ENCODE peak calls at places on chromosomes 5 and 9, in nine cellular contexts. T is lung, X is NAMALWA, B is pons, H is anterior cingulate cortex, Z is T-helper 1 cell, W is A549, L is A172, U is astrocyte. S is an unnamed sample.

GRCh38 chr5:133552925-133553525 is 59.3 kb downstream of the FSTL4 start:
- DNase-seq in T (peak; percentile 56), X (peak; percentile 74), B (peak; percentile 39), H (no peak), Z (peak; percentile 43), W (peak; percentile 61), L (peak; percentile 40), U (peak; percentile 8), S (peak; percentile 68)

GRCh38 chr5:75335952-75336624 is 932 bp upstream of the HMGCR start:
- DNase-seq in T (peak; percentile 51), X (peak; percentile 68), B (peak; percentile 74), H (no peak), Z (peak; percentile 38), W (peak; percentile 90), L (peak; percentile 79), U (peak; percentile 83), S (peak; percentile 73)

GRCh38 chr5:16642896-16643295 is 26.1 kb upstream of the RETREG1 start:
- DNase-seq in T (no peak), X (no peak), B (peak; percentile 64), H (no peak), Z (no peak), W (no peak), L (no peak), U (no peak), S (no peak)

GRCh38 chr5:14497276-14497675 is 84.3 kb upstream of the OTULINL start:
- DNase-seq in T (no peak), X (no peak), B (no peak), H (no peak), Z (no peak), W (no peak), L (no peak), U (no peak), S (no peak)

GRCh38 chr5:59592101-59592500 is 301.4 kb downstream of the PDE4D start:
- DNase-seq in T (no peak), X (no peak), B (no peak), H (no peak), Z (peak; percentile 8), W (no peak), L (no peak), U (no peak), S (peak; percentile 55)

GRCh38 chr9:16664211-16664610 is 206.3 kb downstream of the BNC2 start:
- DNase-seq in T (no peak), X (no peak), B (no peak), H (no peak), Z (no peak), W (no peak), L (no peak), U (peak; percentile 46), S (no peak)

GRCh38 chr5:145855842-145856267 is 17.0 kb downstream of the GRXCR2 start:
- DNase-seq in T (no peak), X (no peak), B (no peak), H (no peak), Z (no peak), W (no peak), L (peak; percentile 14), U (no peak), S (peak; percentile 33)

GRCh38 chr5:157464518-157465171 is 4.6 kb downstream of the NIPAL4 start:
- DNase-seq in T (peak; percentile 58), X (no peak), B (no peak), H (no peak), Z (peak; percentile 81), W (peak; percentile 80), L (peak; percentile 91), U (peak; percentile 84), S (peak; percentile 84)

GRCh38 chr5:64210866-64211265 is 45.2 kb downstream of the RNF180 start:
- DNase-seq in T (no peak), X (no peak), B (peak; percentile 38), H (no peak), Z (no peak), W (no peak), L (peak; percentile 83), U (peak; percentile 90), S (peak; percentile 87)

GRCh38 chr5:93163010-93163663 is 417.9 kb downstream of the NR2F1-AS1 start:
- DNase-seq in T (no peak), X (no peak), B (peak; percentile 20), H (no peak), Z (no peak), W (peak; percentile 51), L (peak; percentile 74), U (peak; percentile 96), S (peak; percentile 80)

GRCh38 chr9:93112116-93112863 is 16.3 kb downstream of the CARD19 start:
- DNase-seq in T (no peak), X (no peak), B (no peak), H (no peak), Z (no peak), W (no peak), L (no peak), U (no peak), S (no peak)

GRCh38 chr9:89864731-89865130 is 259.9 kb downstream of the GADD45G start:
- DNase-seq in T (no peak), X (no peak), B (no peak), H (no peak), Z (no peak), W (no peak), L (no peak), U (no peak), S (no peak)

S was measured in Daoy.